ENCODE peak calls at places on chromosomes 11 and 22, in seven cellular contexts. One of them, this sample, is unnamed.
A peak's percentile ranks its signal among the peaks of the same experiment; 100 is the strongest.

GRCh38 chr11:105937331-105937730 is 84.7 kb downstream of the MSANTD4 start:
- DNase-seq in AG09309: no peak
- DNase-seq in HL-60: no peak
- DNase-seq in esophagus squamous epithelium: no peak
- DNase-seq in mesenchymal stem cell: peak; percentile 77
- DNase-seq in CD8-positive, alpha-beta T cell: no peak
- DNase-seq in bronchial epithelial cell: peak; percentile 72
- DNase-seq in this sample: no peak

GRCh38 chr11:1341928-1342524 is 32.6 kb upstream of the TOLLIP start:
- DNase-seq in AG09309: peak; percentile 8
- DNase-seq in HL-60: no peak
- DNase-seq in esophagus squamous epithelium: no peak
- DNase-seq in mesenchymal stem cell: peak; percentile 51
- DNase-seq in CD8-positive, alpha-beta T cell: no peak
- DNase-seq in bronchial epithelial cell: peak; percentile 9
- DNase-seq in this sample: peak; percentile 29

GRCh38 chr11:95586155-95586554 is 203.4 kb downstream of the FAM76B start:
- DNase-seq in AG09309: no peak
- DNase-seq in HL-60: no peak
- DNase-seq in esophagus squamous epithelium: no peak
- DNase-seq in mesenchymal stem cell: peak; percentile 13
- DNase-seq in CD8-positive, alpha-beta T cell: no peak
- DNase-seq in bronchial epithelial cell: no peak
- DNase-seq in this sample: no peak

GRCh38 chr22:44100411-44100810 is 76.3 kb downstream of the PARVB start:
- DNase-seq in AG09309: no peak
- DNase-seq in HL-60: no peak
- DNase-seq in esophagus squamous epithelium: no peak
- DNase-seq in mesenchymal stem cell: no peak
- DNase-seq in CD8-positive, alpha-beta T cell: no peak
- DNase-seq in bronchial epithelial cell: no peak
- DNase-seq in this sample: no peak

GRCh38 chr11:31802990-31803812 is 7.9 kb downstream of the PAX6 start:
- DNase-seq in AG09309: no peak
- DNase-seq in HL-60: no peak
- DNase-seq in esophagus squamous epithelium: no peak
- DNase-seq in mesenchymal stem cell: no peak
- DNase-seq in CD8-positive, alpha-beta T cell: no peak
- DNase-seq in bronchial epithelial cell: no peak
- DNase-seq in this sample: no peak

GRCh38 chr11:3861698-3862097 is 6.2 kb downstream of the STIM1 start:
- DNase-seq in AG09309: no peak
- DNase-seq in HL-60: peak; percentile 72
- DNase-seq in esophagus squamous epithelium: no peak
- DNase-seq in mesenchymal stem cell: no peak
- DNase-seq in CD8-positive, alpha-beta T cell: no peak
- DNase-seq in bronchial epithelial cell: no peak
- DNase-seq in this sample: no peak

GRCh38 chr22:41197808-41198585 is 7.1 kb upstream of the L3MBTL2 start:
- DNase-seq in AG09309: no peak
- DNase-seq in HL-60: peak; percentile 61
- DNase-seq in esophagus squamous epithelium: no peak
- DNase-seq in mesenchymal stem cell: peak; percentile 70
- DNase-seq in CD8-positive, alpha-beta T cell: no peak
- DNase-seq in bronchial epithelial cell: peak; percentile 30
- DNase-seq in this sample: peak; percentile 20

GRCh38 chr22:20427945-20428417 is 9.6 kb downstream of the SCARF2 start:
- DNase-seq in AG09309: no peak
- DNase-seq in HL-60: no peak
- DNase-seq in esophagus squamous epithelium: no peak
- DNase-seq in mesenchymal stem cell: no peak
- DNase-seq in CD8-positive, alpha-beta T cell: no peak
- DNase-seq in bronchial epithelial cell: no peak
- DNase-seq in this sample: no peak

GRCh38 chr22:38863531-38864131 is 8.4 kb downstream of the CBX6 start:
- DNase-seq in AG09309: no peak
- DNase-seq in HL-60: no peak
- DNase-seq in esophagus squamous epithelium: no peak
- DNase-seq in mesenchymal stem cell: no peak
- DNase-seq in CD8-positive, alpha-beta T cell: no peak
- DNase-seq in bronchial epithelial cell: no peak
- DNase-seq in this sample: no peak

GRCh38 chr11:22677153-22677890 is 10.9 kb downstream of the GAS2 start:
- DNase-seq in AG09309: no peak
- DNase-seq in HL-60: peak; percentile 43
- DNase-seq in esophagus squamous epithelium: no peak
- DNase-seq in mesenchymal stem cell: no peak
- DNase-seq in CD8-positive, alpha-beta T cell: no peak
- DNase-seq in bronchial epithelial cell: peak; percentile 51
- DNase-seq in this sample: no peak

GRCh38 chr11:121420398-121420797 is 31.7 kb upstream of the SORL1 start:
- DNase-seq in AG09309: no peak
- DNase-seq in HL-60: no peak
- DNase-seq in esophagus squamous epithelium: no peak
- DNase-seq in mesenchymal stem cell: no peak
- DNase-seq in CD8-positive, alpha-beta T cell: no peak
- DNase-seq in bronchial epithelial cell: no peak
- DNase-seq in this sample: no peak

GRCh38 chr22:27154717-27155116 is 497.3 kb downstream of the MIAT start:
- DNase-seq in AG09309: no peak
- DNase-seq in HL-60: no peak
- DNase-seq in esophagus squamous epithelium: no peak
- DNase-seq in mesenchymal stem cell: no peak
- DNase-seq in CD8-positive, alpha-beta T cell: no peak
- DNase-seq in bronchial epithelial cell: no peak
- DNase-seq in this sample: no peak

GRCh38 chr11:61587951-61588695 is 7.2 kb upstream of the SYT7 start:
- DNase-seq in AG09309: no peak
- DNase-seq in HL-60: peak; percentile 10
- DNase-seq in esophagus squamous epithelium: no peak
- DNase-seq in mesenchymal stem cell: no peak
- DNase-seq in CD8-positive, alpha-beta T cell: peak; percentile 41
- DNase-seq in bronchial epithelial cell: peak; percentile 38
- DNase-seq in this sample: peak; percentile 39

GRCh38 chr11:47551086-47551485 is 1.8 kb downstream of the CELF1 start:
- DNase-seq in AG09309: no peak
- DNase-seq in HL-60: peak; percentile 28
- DNase-seq in esophagus squamous epithelium: no peak
- DNase-seq in mesenchymal stem cell: peak; percentile 66
- DNase-seq in CD8-positive, alpha-beta T cell: no peak
- DNase-seq in bronchial epithelial cell: peak; percentile 36
- DNase-seq in this sample: no peak

GRCh38 chr11:108432783-108433182 is 34.5 kb downstream of the C11orf65 start:
- DNase-seq in AG09309: no peak
- DNase-seq in HL-60: no peak
- DNase-seq in esophagus squamous epithelium: no peak
- DNase-seq in mesenchymal stem cell: peak; percentile 49
- DNase-seq in CD8-positive, alpha-beta T cell: no peak
- DNase-seq in bronchial epithelial cell: no peak
- DNase-seq in this sample: no peak

GRCh38 chr22:26124991-26125725 is 44.1 kb upstream of the SEZ6L start:
- DNase-seq in AG09309: no peak
- DNase-seq in HL-60: no peak
- DNase-seq in esophagus squamous epithelium: no peak
- DNase-seq in mesenchymal stem cell: no peak
- DNase-seq in CD8-positive, alpha-beta T cell: no peak
- DNase-seq in bronchial epithelial cell: no peak
- DNase-seq in this sample: no peak

GRCh38 chr11:129973809-129974208 is 28.8 kb downstream of the PRDM10 start:
- DNase-seq in AG09309: no peak
- DNase-seq in HL-60: no peak
- DNase-seq in esophagus squamous epithelium: no peak
- DNase-seq in mesenchymal stem cell: no peak
- DNase-seq in CD8-positive, alpha-beta T cell: no peak
- DNase-seq in bronchial epithelial cell: no peak
- DNase-seq in this sample: no peak

GRCh38 chr11:126049159-126049558 is 13.5 kb downstream of the CDON start:
- DNase-seq in AG09309: no peak
- DNase-seq in HL-60: no peak
- DNase-seq in esophagus squamous epithelium: no peak
- DNase-seq in mesenchymal stem cell: peak; percentile 26
- DNase-seq in CD8-positive, alpha-beta T cell: no peak
- DNase-seq in bronchial epithelial cell: no peak
- DNase-seq in this sample: no peak

GRCh38 chr11:122044086-122044485 is 71.9 kb downstream of the BLID start:
- DNase-seq in AG09309: no peak
- DNase-seq in HL-60: no peak
- DNase-seq in esophagus squamous epithelium: no peak
- DNase-seq in mesenchymal stem cell: no peak
- DNase-seq in CD8-positive, alpha-beta T cell: no peak
- DNase-seq in bronchial epithelial cell: peak; percentile 32
- DNase-seq in this sample: no peak

GRCh38 chr22:17795143-17795542 is 20.9 kb upstream of the BID start:
- DNase-seq in AG09309: no peak
- DNase-seq in HL-60: no peak
- DNase-seq in esophagus squamous epithelium: no peak
- DNase-seq in mesenchymal stem cell: no peak
- DNase-seq in CD8-positive, alpha-beta T cell: no peak
- DNase-seq in bronchial epithelial cell: no peak
- DNase-seq in this sample: no peak

GRCh38 chr11:1113405-1114201 is 38.9 kb downstream of the MUC2 start:
- DNase-seq in AG09309: no peak
- DNase-seq in HL-60: no peak
- DNase-seq in esophagus squamous epithelium: no peak
- DNase-seq in mesenchymal stem cell: no peak
- DNase-seq in CD8-positive, alpha-beta T cell: no peak
- DNase-seq in bronchial epithelial cell: no peak
- DNase-seq in this sample: no peak

GRCh38 chr22:36017661-36018091 is 10.9 kb downstream of the RBFOX2 start:
- DNase-seq in AG09309: no peak
- DNase-seq in HL-60: no peak
- DNase-seq in esophagus squamous epithelium: no peak
- DNase-seq in mesenchymal stem cell: no peak
- DNase-seq in CD8-positive, alpha-beta T cell: no peak
- DNase-seq in bronchial epithelial cell: no peak
- DNase-seq in this sample: no peak

GRCh38 chr11:5102246-5102645 is 32.9 kb downstream of the OR52E1 start:
- DNase-seq in AG09309: no peak
- DNase-seq in HL-60: no peak
- DNase-seq in esophagus squamous epithelium: no peak
- DNase-seq in mesenchymal stem cell: no peak
- DNase-seq in CD8-positive, alpha-beta T cell: no peak
- DNase-seq in bronchial epithelial cell: no peak
- DNase-seq in this sample: no peak

GRCh38 chr11:12552677-12553076 is 121.5 kb upstream of the TEAD1 start:
- DNase-seq in AG09309: peak; percentile 87
- DNase-seq in HL-60: no peak
- DNase-seq in esophagus squamous epithelium: no peak
- DNase-seq in mesenchymal stem cell: no peak
- DNase-seq in CD8-positive, alpha-beta T cell: no peak
- DNase-seq in bronchial epithelial cell: no peak
- DNase-seq in this sample: peak; percentile 77

GRCh38 chr11:119793335-119793984 is 64.5 kb upstream of the NECTIN1 start:
- DNase-seq in AG09309: peak; percentile 75
- DNase-seq in HL-60: no peak
- DNase-seq in esophagus squamous epithelium: no peak
- DNase-seq in mesenchymal stem cell: no peak
- DNase-seq in CD8-positive, alpha-beta T cell: no peak
- DNase-seq in bronchial epithelial cell: no peak
- DNase-seq in this sample: peak; percentile 20

GRCh38 chr11:19934828-19935259 is 222.2 kb downstream of the NAV2 start:
- DNase-seq in AG09309: peak; percentile 67
- DNase-seq in HL-60: no peak
- DNase-seq in esophagus squamous epithelium: no peak
- DNase-seq in mesenchymal stem cell: peak; percentile 81
- DNase-seq in CD8-positive, alpha-beta T cell: no peak
- DNase-seq in bronchial epithelial cell: peak; percentile 35
- DNase-seq in this sample: peak; percentile 33

GRCh38 chr11:64744544-64745218 is 739 bp upstream of the RASGRP2 start:
- DNase-seq in AG09309: no peak
- DNase-seq in HL-60: no peak
- DNase-seq in esophagus squamous epithelium: no peak
- DNase-seq in mesenchymal stem cell: no peak
- DNase-seq in CD8-positive, alpha-beta T cell: peak; percentile 25
- DNase-seq in bronchial epithelial cell: no peak
- DNase-seq in this sample: no peak
- H3K4me3 ChIP-seq in AG09309: no peak overlapping the region
- H3K4me3 ChIP-seq in HL-60: peak overlapping the region; percentile 85
- H3K4me3 ChIP-seq in esophagus squamous epithelium: peak overlapping the region; percentile 77
- H3K4me3 ChIP-seq in mesenchymal stem cell: no peak overlapping the region
- H3K4me3 ChIP-seq in CD8-positive, alpha-beta T cell: peak overlapping the region; percentile 89
- H3K4me3 ChIP-seq in bronchial epithelial cell: no peak overlapping the region
- H3K4me3 ChIP-seq in this sample: no peak overlapping the region

GRCh38 chr11:118128310-118128709 is 24.3 kb downstream of the SCN4B start:
- DNase-seq in AG09309: no peak
- DNase-seq in HL-60: no peak
- DNase-seq in esophagus squamous epithelium: no peak
- DNase-seq in mesenchymal stem cell: no peak
- DNase-seq in CD8-positive, alpha-beta T cell: no peak
- DNase-seq in bronchial epithelial cell: no peak
- DNase-seq in this sample: no peak
- H3K4me3 ChIP-seq in AG09309: no peak overlapping the region
- H3K4me3 ChIP-seq in HL-60: no peak overlapping the region
- H3K4me3 ChIP-seq in esophagus squamous epithelium: no peak overlapping the region
- H3K4me3 ChIP-seq in mesenchymal stem cell: no peak overlapping the region
- H3K4me3 ChIP-seq in CD8-positive, alpha-beta T cell: no peak overlapping the region
- H3K4me3 ChIP-seq in bronchial epithelial cell: no peak overlapping the region
- H3K4me3 ChIP-seq in this sample: no peak overlapping the region

GRCh38 chr11:70913715-70914231 is 338.6 kb downstream of the SHANK2 start:
- DNase-seq in AG09309: no peak
- DNase-seq in HL-60: no peak
- DNase-seq in esophagus squamous epithelium: no peak
- DNase-seq in mesenchymal stem cell: no peak
- DNase-seq in CD8-positive, alpha-beta T cell: no peak
- DNase-seq in bronchial epithelial cell: no peak
- DNase-seq in this sample: no peak

GRCh38 chr11:70916321-70916720 is 336.1 kb downstream of the SHANK2 start:
- DNase-seq in AG09309: no peak
- DNase-seq in HL-60: no peak
- DNase-seq in esophagus squamous epithelium: no peak
- DNase-seq in mesenchymal stem cell: no peak
- DNase-seq in CD8-positive, alpha-beta T cell: no peak
- DNase-seq in bronchial epithelial cell: no peak
- DNase-seq in this sample: no peak

GRCh38 chr11:70915158-70915795 is 337.1 kb downstream of the SHANK2 start:
- DNase-seq in AG09309: no peak
- DNase-seq in HL-60: no peak
- DNase-seq in esophagus squamous epithelium: no peak
- DNase-seq in mesenchymal stem cell: no peak
- DNase-seq in CD8-positive, alpha-beta T cell: no peak
- DNase-seq in bronchial epithelial cell: no peak
- DNase-seq in this sample: no peak

GRCh38 chr11:70912226-70912840 is 340.0 kb downstream of the SHANK2 start:
- DNase-seq in AG09309: no peak
- DNase-seq in HL-60: no peak
- DNase-seq in esophagus squamous epithelium: no peak
- DNase-seq in mesenchymal stem cell: peak; percentile 20
- DNase-seq in CD8-positive, alpha-beta T cell: no peak
- DNase-seq in bronchial epithelial cell: peak; percentile 65
- DNase-seq in this sample: no peak

GRCh38 chr11:70914496-70914895 is 337.9 kb downstream of the SHANK2 start:
- DNase-seq in AG09309: no peak
- DNase-seq in HL-60: no peak
- DNase-seq in esophagus squamous epithelium: no peak
- DNase-seq in mesenchymal stem cell: no peak
- DNase-seq in CD8-positive, alpha-beta T cell: no peak
- DNase-seq in bronchial epithelial cell: no peak
- DNase-seq in this sample: no peak
- H3K4me3 ChIP-seq in AG09309: no peak overlapping the region
- H3K4me3 ChIP-seq in HL-60: no peak overlapping the region
- H3K4me3 ChIP-seq in esophagus squamous epithelium: no peak overlapping the region
- H3K4me3 ChIP-seq in mesenchymal stem cell: no peak overlapping the region
- H3K4me3 ChIP-seq in CD8-positive, alpha-beta T cell: no peak overlapping the region
- H3K4me3 ChIP-seq in bronchial epithelial cell: no peak overlapping the region
- H3K4me3 ChIP-seq in this sample: no peak overlapping the region

GRCh38 chr11:44942029-44942710 is 8.5 kb downstream of the TP53I11 start:
- DNase-seq in AG09309: no peak
- DNase-seq in HL-60: no peak
- DNase-seq in esophagus squamous epithelium: no peak
- DNase-seq in mesenchymal stem cell: no peak
- DNase-seq in CD8-positive, alpha-beta T cell: no peak
- DNase-seq in bronchial epithelial cell: no peak
- DNase-seq in this sample: no peak
- H3K4me3 ChIP-seq in AG09309: no peak overlapping the region
- H3K4me3 ChIP-seq in HL-60: no peak overlapping the region
- H3K4me3 ChIP-seq in esophagus squamous epithelium: no peak overlapping the region
- H3K4me3 ChIP-seq in mesenchymal stem cell: no peak overlapping the region
- H3K4me3 ChIP-seq in CD8-positive, alpha-beta T cell: no peak overlapping the region
- H3K4me3 ChIP-seq in bronchial epithelial cell: no peak overlapping the region
- H3K4me3 ChIP-seq in this sample: no peak overlapping the region